ENCODE peak calls at places on chromosomes 3 and 15, in six cellular contexts. X is amniotic epithelial cell, P is T-helper 1 cell, T is A549, J is mammary epithelial cell, D is HEK293T. M is an unnamed sample.

GRCh38 chr15:69450968-69451695 is 1.5 kb upstream of the RPLP1 start:
- DNase-seq in X (peak; percentile 36), P (no peak), T (no peak), J (no peak), D (no peak), M (no peak)

GRCh38 chr3:23805881-23806321 is at the start of gene UBE2E1:
- DNase-seq in X (peak; percentile 73), P (peak; percentile 73), T (peak; percentile 72), J (peak; percentile 54), D (peak; percentile 62), M (peak; percentile 66)

GRCh38 chr15:44535509-44536297 is 1.2 kb upstream of the EIF3J start:
- DNase-seq in X (no peak), P (no peak), T (peak; percentile 14), J (no peak), D (no peak), M (peak; percentile 2)

GRCh38 chr3:184186902-184187207 is 856 bp downstream of the ABCF3 start:
- DNase-seq in X (no peak), P (no peak), T (no peak), J (no peak), D (no peak), M (no peak)

GRCh38 chr3:112908252-112908651 is 61.6 kb upstream of the CD200R1L start:
- DNase-seq in X (no peak), P (no peak), T (no peak), J (no peak), D (no peak), M (no peak)

GRCh38 chr15:89781891-89782618 is 5.9 kb downstream of the MESP2 start:
- DNase-seq in X (peak; percentile 79), P (no peak), T (no peak), J (peak; percentile 94), D (no peak), M (no peak)

GRCh38 chr3:100062665-100063064 is 51.6 kb downstream of the FILIP1L start:
- DNase-seq in X (no peak), P (no peak), T (no peak), J (no peak), D (no peak), M (no peak)

GRCh38 chr3:20576228-20576627 is 390.2 kb upstream of the SGO1 start:
- DNase-seq in X (no peak), P (no peak), T (no peak), J (no peak), D (no peak), M (no peak)

M was measured in T-cell.